ENCODE peak calls at places on chromosomes 7 and 10, in eight cellular contexts. X is neuronal stem cell; O is CD8-positive, alpha-beta T cell; A is left ventricle myocardium inferior; I is uterus; R is CD4-positive, CD25-positive, alpha-beta regulatory T cell; S is lower lobe of right lung; B is aorta. P is an unnamed sample.

GRCh38 chr7:157138424-157139141 is at the start of gene UBE3C:
- DNase-seq in I (peak; percentile 86), X (peak; percentile 90), R (peak; percentile 93), O (peak; percentile 83), A (peak; percentile 93), S (peak; percentile 94), B (peak; percentile 97), P (peak; percentile 92)

GRCh38 chr10:72285972-72286521 is 12.3 kb downstream of the DDIT4 start:
- DNase-seq in A (no peak), O (no peak), S (no peak), I (no peak), X (no peak), R (no peak), B (no peak), P (no peak)

GRCh38 chr10:89921422-89921821 is 220.0 kb downstream of the KIF20B start:
- DNase-seq in R (no peak), O (no peak), X (no peak), I (no peak), S (no peak), A (no peak), B (no peak), P (no peak)

GRCh38 chr10:62584216-62584615 is 210.0 kb downstream of the ZNF365 start:
- DNase-seq in A (no peak), S (no peak), O (no peak), B (no peak), X (no peak), I (no peak), R (no peak), P (no peak)

GRCh38 chr7:146656988-146657387 is 540.4 kb downstream of the CNTNAP2 start:
- DNase-seq in O (no peak), A (no peak), B (no peak), S (no peak), X (no peak), I (no peak), R (no peak), P (no peak)

GRCh38 chr10:81348003-81348402 is 527.0 kb upstream of the NRG3 start:
- DNase-seq in S (no peak), R (no peak), O (no peak), I (no peak), X (no peak), A (no peak), B (no peak), P (no peak)

GRCh38 chr7:77348371-77348813 is 67.8 kb downstream of the GSAP start:
- DNase-seq in S (no peak), O (no peak), I (peak; percentile 62), R (no peak), A (no peak), X (no peak), B (no peak), P (no peak)

GRCh38 chr7:141617280-141617679 is 66.1 kb downstream of the AGK start:
- DNase-seq in I (no peak), A (no peak), S (no peak), R (no peak), X (no peak), B (no peak), O (no peak), P (no peak)

GRCh38 chr10:21675157-21675796 is 141.2 kb downstream of the MLLT10 start:
- DNase-seq in X (peak; percentile 20), R (peak; percentile 30), I (no peak), B (no peak), A (no peak), O (peak; percentile 2), S (no peak), P (peak; percentile 45)

GRCh38 chr10:7409732-7410168 is 1.1 kb downstream of the SFMBT2 start:
- DNase-seq in S (no peak), A (no peak), O (no peak), X (no peak), R (peak; percentile 16), I (peak; percentile 20), B (no peak), P (peak; percentile 42)

GRCh38 chr10:7410800-7411670 is at the start of gene SFMBT2:
- DNase-seq in S (peak; percentile 74), I (peak; percentile 58), B (peak; percentile 84), O (peak; percentile 48), A (peak; percentile 68), X (peak; percentile 67), R (peak; percentile 65), P (peak; percentile 74)

GRCh38 chr10:7410306-7410799 is 481 bp downstream of the SFMBT2 start:
- DNase-seq in R (peak; percentile 27), A (peak; percentile 25), O (no peak), S (peak; percentile 57), X (no peak), B (no peak), I (no peak), P (peak; percentile 62)

GRCh38 chr10:7411671-7412481 is 1.0 kb upstream of the SFMBT2 start:
- DNase-seq in B (no peak), R (peak; percentile 37), O (no peak), A (no peak), I (no peak), X (no peak), S (peak; percentile 47), P (no peak)

DNA sequence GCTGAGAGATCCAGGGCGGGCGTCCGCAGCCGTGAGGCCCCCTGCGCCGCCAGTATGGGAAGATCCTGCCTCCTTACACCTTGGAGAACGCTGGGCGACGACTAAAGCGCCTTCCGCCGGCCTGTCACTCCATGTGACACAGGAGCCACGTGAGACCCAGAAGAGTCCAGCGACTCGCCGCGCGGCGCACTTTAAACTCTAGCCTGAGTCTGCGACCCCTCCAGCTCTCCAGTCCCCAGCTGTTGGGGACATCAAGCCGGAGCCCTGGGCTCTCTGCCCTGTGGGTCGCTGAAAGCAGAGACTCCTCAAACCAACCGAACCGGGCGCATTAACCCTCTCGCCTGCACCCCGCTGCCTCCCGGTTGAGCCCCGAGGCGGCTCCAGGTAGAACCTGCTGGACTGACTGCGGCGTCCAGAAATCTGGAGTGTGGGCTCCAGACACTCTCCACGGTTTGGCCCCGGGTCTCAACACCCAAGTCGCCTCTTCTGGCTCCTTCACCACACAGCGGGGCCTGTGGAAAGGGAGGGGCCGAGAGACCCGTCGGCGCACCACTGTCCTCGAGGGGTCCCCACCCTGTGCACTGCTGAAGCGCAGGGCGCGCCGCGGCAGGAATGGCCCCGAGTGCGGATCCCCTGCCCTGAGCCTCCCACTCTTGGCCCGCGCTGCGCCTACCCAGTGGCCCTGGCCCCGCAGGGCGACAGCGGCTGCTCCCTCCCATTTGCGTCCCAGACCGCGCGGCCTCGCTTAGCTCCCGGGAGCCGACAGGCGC is 1.8 kb upstream of the SFMBT2 start:
- DNase-seq in R (no peak), S (peak; percentile 68), A (peak; percentile 45), O (no peak), B (peak; percentile 81), I (no peak), X (no peak), P (no peak)
- H3K27me3 ChIP-seq in R (peaks cover 3% of the 10 kb centered on the region), S (peaks cover 36% of the 10 kb centered on the region), A (no peaks in the 10 kb centered on the region), O (no peaks in the 10 kb centered on the region), B (no peaks in the 10 kb centered on the region), I (peaks cover 3% of the 10 kb centered on the region), X (peaks cover 70% of the 10 kb centered on the region), P (no peaks in the 10 kb centered on the region)

DNA sequence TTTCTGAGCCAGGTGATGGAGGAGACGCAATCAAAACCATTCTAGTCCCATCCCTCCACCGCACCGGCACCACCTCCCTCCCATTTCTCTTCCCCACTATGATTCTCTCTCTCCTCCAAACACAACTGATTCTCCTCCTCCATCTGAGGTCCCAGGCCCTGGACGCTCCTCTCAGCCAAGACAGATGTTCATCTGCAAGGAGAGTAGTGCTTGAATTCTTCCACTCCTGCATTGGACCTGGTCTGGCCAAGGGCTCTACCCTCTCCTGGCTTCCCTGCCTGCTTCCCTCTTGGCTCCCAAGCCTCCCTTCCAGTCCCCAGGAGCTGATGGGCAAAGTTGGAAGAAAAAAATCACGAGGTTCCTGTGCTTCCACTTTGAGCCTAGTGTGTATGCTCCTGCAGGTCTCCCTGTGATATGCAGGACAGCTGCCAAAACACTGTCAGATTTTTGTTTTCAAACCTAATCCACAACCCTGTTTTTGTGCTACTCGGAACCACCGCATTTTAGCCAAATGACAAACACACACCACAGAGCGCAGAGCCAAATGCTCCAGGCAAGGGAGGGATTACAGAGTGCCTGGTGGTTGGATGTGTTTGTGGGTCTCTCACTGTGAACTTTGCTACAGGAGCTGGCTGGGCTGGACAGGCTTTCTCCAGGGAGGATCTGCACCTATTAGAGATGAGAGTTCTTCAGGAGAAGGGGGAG is 5.6 kb upstream of the RBM28 start:
- DNase-seq in A (no peak), S (no peak), I (no peak), B (no peak), R (no peak), O (no peak), X (no peak), P (no peak)
- H3K27me3 ChIP-seq in A (peaks cover 38% of the 10 kb centered on the region), S (peaks cover 40% of the 10 kb centered on the region), I (peaks cover 8% of the 10 kb centered on the region), B (no peaks in the 10 kb centered on the region), R (peaks cover 15% of the 10 kb centered on the region), O (no peaks in the 10 kb centered on the region), X (peaks cover 66% of the 10 kb centered on the region), P (peaks cover 5% of the 10 kb centered on the region)

DNA sequence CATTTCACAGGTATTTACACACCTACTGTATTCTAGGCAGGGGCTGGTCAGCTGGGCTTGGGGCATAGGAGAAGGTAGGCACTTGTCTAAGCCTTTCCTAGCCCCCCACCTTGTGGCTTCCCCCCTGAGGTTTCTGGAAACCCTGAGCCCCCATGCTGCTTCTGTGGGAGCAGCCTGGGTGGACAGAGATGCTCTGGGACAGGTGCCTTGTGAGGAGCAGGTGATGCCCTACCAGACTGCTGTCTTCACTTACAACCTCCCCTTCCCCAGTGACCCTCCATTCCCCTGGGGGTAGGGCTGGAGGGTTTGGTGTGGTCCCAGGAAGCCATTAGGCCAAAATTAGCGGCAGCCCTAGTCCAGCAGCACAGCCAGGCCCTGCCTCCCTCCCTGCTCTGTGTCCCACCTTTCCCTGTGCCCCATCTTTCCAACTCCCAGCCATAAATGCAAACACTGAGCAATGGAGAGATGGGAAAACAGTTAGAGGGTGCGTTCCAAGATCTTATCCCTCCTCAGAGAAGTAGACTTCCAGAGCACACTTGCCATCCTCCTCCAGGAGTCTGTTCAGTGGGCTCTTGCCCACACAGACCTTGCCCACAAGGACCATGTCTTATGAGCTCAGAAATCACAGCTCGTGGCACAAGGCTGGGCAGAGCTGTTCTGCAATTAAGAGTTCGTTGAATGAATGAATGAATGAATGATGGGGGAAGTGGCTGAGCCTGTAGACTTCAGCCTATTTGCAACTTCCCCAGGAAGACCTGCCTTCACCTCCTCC is 1.4 kb upstream of the FGF8 start:
- DNase-seq in S (no peak), O (no peak), B (peak; percentile 12), I (no peak), A (no peak), X (no peak), R (no peak), P (no peak)
- H3K27me3 ChIP-seq in S (peaks cover 65% of the 10 kb centered on the region), O (peaks cover 47% of the 10 kb centered on the region), B (no peaks in the 10 kb centered on the region), I (peaks cover 33% of the 10 kb centered on the region), A (peaks cover 75% of the 10 kb centered on the region), X (peaks cover 72% of the 10 kb centered on the region), R (peaks cover 18% of the 10 kb centered on the region), P (no peaks in the 10 kb centered on the region)

GRCh38 chr10:117535752-117536358 is 6.7 kb upstream of the EMX2 start:
- DNase-seq in B (no peak), S (no peak), I (no peak), R (no peak), X (no peak), A (no peak), O (no peak), P (no peak)
- H3K27me3 ChIP-seq in B (no peaks in the 10 kb centered on the region), S (peaks cover 99% of the 10 kb centered on the region), I (no peaks in the 10 kb centered on the region), R (peaks cover 42% of the 10 kb centered on the region), X (peaks cover 100% of the 10 kb centered on the region), A (peaks cover 100% of the 10 kb centered on the region), O (peaks cover 13% of the 10 kb centered on the region), P (peaks cover 13% of the 10 kb centered on the region)